ENCODE peak calls at places on chromosomes 1 and 21, in eight cellular contexts. L is left cardiac atrium, S is AG04449, J is AG04450, D is cardiac fibroblast, F is astrocyte, Z is NCI-H1694 treated with DMSO at 0.1 percent for 48 hours, Y is COLO829. C is an unnamed sample.

GRCh38 chr1:58621375-58621774 is 44.3 kb upstream of the TACSTD2 start:
- DNase-seq in L (no peak), S (no peak), J (no peak), D (no peak), F (no peak), Z (no peak), Y (no peak), C (no peak)

GRCh38 chr1:6962956-6963915 is 178.0 kb downstream of the CAMTA1 start:
- DNase-seq in L (peak; percentile 88), S (no peak), J (no peak), D (no peak), F (no peak), Z (no peak), Y (peak; percentile 78), C (no peak)

GRCh38 chr1:226108935-226109828 is 46.7 kb downstream of the H3-3A start:
- DNase-seq in L (peak; percentile 52), S (no peak), J (no peak), D (peak; percentile 86), F (peak; percentile 54), Z (no peak), Y (no peak), C (no peak)

GRCh38 chr21:14114251-14114650 is 96.5 kb downstream of the LIPI start:
- DNase-seq in L (no peak), S (no peak), J (no peak), D (no peak), F (no peak), Z (no peak), Y (no peak), C (no peak)

GRCh38 chr1:33246171-33246570 is 10.1 kb upstream of the ZNF362 start:
- DNase-seq in L (no peak), S (no peak), J (no peak), D (no peak), F (no peak), Z (no peak), Y (no peak), C (no peak)

GRCh38 chr21:27406297-27407009 is 439.6 kb upstream of the ADAMTS5 start:
- DNase-seq in L (no peak), S (no peak), J (no peak), D (peak; percentile 70), F (peak; percentile 3), Z (no peak), Y (no peak), C (no peak)

GRCh38 chr1:221449801-221450470 is 292.0 kb downstream of the DUSP10 start:
- DNase-seq in L (no peak), S (no peak), J (no peak), D (peak; percentile 48), F (peak; percentile 61), Z (no peak), Y (no peak), C (no peak)

GRCh38 chr1:27003745-27004470 is 8.7 kb downstream of the TENT5B start:
- DNase-seq in L (no peak), S (no peak), J (no peak), D (no peak), F (no peak), Z (no peak), Y (no peak), C (no peak)

GRCh38 chr1:91736999-91737615 is 148.8 kb downstream of the TGFBR3 start:
- DNase-seq in L (no peak), S (no peak), J (no peak), D (peak; percentile 77), F (peak; percentile 87), Z (no peak), Y (no peak), C (no peak)